ENCODE peak calls at places on chromosomes 5 and 9, in five cellular contexts. Y is CD4-positive, alpha-beta memory T cell; J is heart left ventricle; M is K562; X is neural progenitor cell. B is an unnamed sample.
A peak's percentile ranks its signal among the peaks of the same experiment; 100 is the strongest.

GRCh38 chr5:7518947-7519560 is 123.1 kb downstream of the ADCY2 start:
- DNase-seq in Y (no peak), J (no peak), M (peak; percentile 30), X (peak; percentile 55), B (peak; percentile 51)

GRCh38 chr5:77867194-77867691 is 91.1 kb upstream of the TBCA start:
- DNase-seq in Y (no peak), J (no peak), M (peak; percentile 12), X (no peak), B (peak; percentile 45)

GRCh38 chr5:72108200-72109050 is 1.1 kb downstream of the MAP1B start:
- DNase-seq in Y (no peak), J (peak; percentile 84), M (peak; percentile 87), X (peak; percentile 94), B (peak; percentile 19)

GRCh38 chr5:168920019-168920813 is 341.0 kb upstream of the PANK3 start:
- DNase-seq in Y (no peak), J (no peak), M (no peak), X (no peak), B (no peak)

GRCh38 chr5:1106385-1107166 is 5.3 kb downstream of the SLC12A7 start:
- DNase-seq in Y (no peak), J (no peak), M (no peak), X (no peak), B (no peak)

GRCh38 chr5:87109749-87110148 is 157.9 kb upstream of the RASA1 start:
- DNase-seq in Y (no peak), J (no peak), M (no peak), X (no peak), B (no peak)

GRCh38 chr5:63962345-63962744 is at the start of gene HTR1A:
- DNase-seq in Y (no peak), J (no peak), M (no peak), X (peak; percentile 39), B (no peak)

GRCh38 chr5:173327948-173328895 is at the start of gene STC2:
- DNase-seq in Y (no peak), J (peak; percentile 80), M (peak; percentile 92), X (peak; percentile 98), B (no peak)

GRCh38 chr5:173711466-173711865 is 95.0 kb upstream of the BOD1 start:
- DNase-seq in Y (no peak), J (no peak), M (no peak), X (no peak), B (no peak)

GRCh38 chr5:181260720-181261319 is at the start of gene TRIM52:
- DNase-seq in Y (peak; percentile 92), J (peak; percentile 93), M (peak; percentile 94), X (peak; percentile 97), B (peak; percentile 97)

GRCh38 chr5:83931969-83932368 is 211.3 kb upstream of the HAPLN1 start:
- DNase-seq in Y (no peak), J (no peak), M (no peak), X (no peak), B (no peak)

GRCh38 chr5:69484891-69485290 is 7.7 kb upstream of the OCLN start:
- DNase-seq in Y (no peak), J (no peak), M (no peak), X (no peak), B (no peak)

GRCh38 chr9:135404451-135405144 is 75.0 kb upstream of the PPP1R26 start:
- DNase-seq in Y (no peak), J (no peak), M (no peak), X (no peak), B (no peak)

GRCh38 chr9:77922587-77922986 is 109.0 kb downstream of the GNAQ start:
- DNase-seq in Y (no peak), J (no peak), M (peak; percentile 61), X (no peak), B (no peak)

GRCh38 chr5:141618804-141619554 is at the start of gene DIAPH1:
- DNase-seq in Y (peak; percentile 98), J (peak; percentile 97), M (peak; percentile 98), X (peak; percentile 99), B (peak; percentile 99)

GRCh38 chr5:42216904-42217303 is 206.3 kb upstream of the GHR start:
- DNase-seq in Y (no peak), J (no peak), M (no peak), X (no peak), B (no peak)

GRCh38 chr9:92501671-92502393 is 19.5 kb upstream of the ASPN start:
- DNase-seq in Y (no peak), J (no peak), M (peak; percentile 51), X (peak; percentile 52), B (peak; percentile 82)

GRCh38 chr5:11650936-11651335 is 253.3 kb downstream of the CTNND2 start:
- DNase-seq in Y (no peak), J (no peak), M (no peak), X (no peak), B (no peak)

GRCh38 chr5:180334751-180335613 is 18.2 kb downstream of the GFPT2 start:
- DNase-seq in Y (no peak), J (no peak), M (no peak), X (no peak), B (no peak)

GRCh38 chr9:107486674-107487520 is 2.7 kb downstream of the KLF4 start:
- DNase-seq in Y (no peak), J (no peak), M (no peak), X (no peak), B (no peak)

GRCh38 chr5:77194762-77195161 is 15.7 kb upstream of the PDE8B start:
- DNase-seq in Y (no peak), J (no peak), M (no peak), X (no peak), B (no peak)

GRCh38 chr9:134585746-134586706 is 55.6 kb upstream of the COL5A1 start:
- DNase-seq in Y (no peak), J (no peak), M (no peak), X (no peak), B (no peak)

GRCh38 chr5:124901081-124901480 is 154.6 kb upstream of the ZNF608 start:
- DNase-seq in Y (no peak), J (no peak), M (no peak), X (no peak), B (no peak)

GRCh38 chr9:77848897-77849296 is 182.7 kb downstream of the GNAQ start:
- DNase-seq in Y (no peak), J (no peak), M (no peak), X (no peak), B (no peak)

GRCh38 chr5:40860711-40861110 is 19.5 kb downstream of the CARD6 start:
- DNase-seq in Y (no peak), J (no peak), M (no peak), X (no peak), B (no peak)

GRCh38 chr9:1100945-1101344 is 50.8 kb downstream of the DMRT2 start:
- DNase-seq in Y (no peak), J (peak; percentile 32), M (peak; percentile 0), X (no peak), B (peak; percentile 51)

GRCh38 chr5:113680534-113680933 is 167.0 kb downstream of the YTHDC2 start:
- DNase-seq in Y (no peak), J (no peak), M (no peak), X (no peak), B (no peak)

GRCh38 chr9:80664327-80665210 is 1024.8 kb downstream of the TLE1 start:
- DNase-seq in Y (no peak), J (no peak), M (no peak), X (peak; percentile 10), B (no peak)

GRCh38 chr5:103216137-103216536 is 42.4 kb upstream of the MACIR start:
- DNase-seq in Y (no peak), J (no peak), M (peak; percentile 11), X (no peak), B (no peak)

GRCh38 chr9:116002181-116002580 is 151.4 kb upstream of the PAPPA start:
- DNase-seq in Y (no peak), J (no peak), M (no peak), X (no peak), B (no peak)

GRCh38 chr9:114719290-114719689 is 37.3 kb upstream of the TEX48 start:
- DNase-seq in Y (no peak), J (no peak), M (no peak), X (no peak), B (no peak)

GRCh38 chr5:135703026-135703550 is 124.3 kb upstream of the CXCL14 start:
- DNase-seq in Y (no peak), J (no peak), M (no peak), X (peak; percentile 29), B (no peak)

GRCh38 chr5:135704616-135705015 is 125.8 kb upstream of the CXCL14 start:
- DNase-seq in Y (no peak), J (no peak), M (no peak), X (no peak), B (no peak)

GRCh38 chr5:135700731-135701130 is 121.9 kb upstream of the CXCL14 start:
- DNase-seq in Y (no peak), J (no peak), M (no peak), X (no peak), B (no peak)

GRCh38 chr5:135705230-135705631 is 126.4 kb upstream of the CXCL14 start:
- DNase-seq in Y (no peak), J (no peak), M (no peak), X (no peak), B (no peak)

GRCh38 chr5:135702191-135702590 is 123.4 kb upstream of the CXCL14 start:
- DNase-seq in Y (no peak), J (no peak), M (no peak), X (no peak), B (no peak)
- H3K27ac ChIP-seq in Y (no peak overlapping the region), J (no peak overlapping the region), M (no peak overlapping the region), X (no peak overlapping the region), B (no peak overlapping the region)

GRCh38 chr5:154325566-154325965 is 120.2 kb upstream of the SAP30L start:
- DNase-seq in Y (no peak), J (no peak), M (peak; percentile 25), X (no peak), B (no peak)
- H3K27ac ChIP-seq in Y (no peak overlapping the region), J (no peak overlapping the region), M (no peak overlapping the region), X (no peak overlapping the region), B (no peak overlapping the region)

DNA sequence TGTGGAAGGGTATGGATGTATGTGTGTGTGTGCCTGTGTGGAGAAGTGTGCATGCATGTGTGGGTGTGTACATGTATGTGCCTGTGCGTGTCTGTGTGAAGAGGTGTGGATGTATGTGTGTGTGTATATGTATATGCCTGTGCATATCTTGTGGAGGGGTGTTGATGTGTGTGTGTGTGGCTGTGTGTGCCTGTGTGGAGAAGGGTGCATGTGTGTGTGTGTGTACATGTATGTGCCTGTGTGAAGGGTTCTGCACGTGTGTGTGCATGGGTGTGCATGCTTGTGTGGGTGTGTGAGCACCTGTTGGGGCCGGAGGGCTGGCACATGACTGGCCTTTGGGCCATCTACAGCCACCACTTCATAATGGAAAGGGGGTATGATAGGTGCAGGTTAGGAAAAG is 291.4 kb downstream of the IRX2 start:
- DNase-seq in Y (no peak), J (no peak), M (no peak), X (no peak), B (no peak)
- H3K27ac ChIP-seq in Y (no peak overlapping the region), J (no peak overlapping the region), M (no peak overlapping the region), X (no peak overlapping the region), B (no peak overlapping the region)

DNA sequence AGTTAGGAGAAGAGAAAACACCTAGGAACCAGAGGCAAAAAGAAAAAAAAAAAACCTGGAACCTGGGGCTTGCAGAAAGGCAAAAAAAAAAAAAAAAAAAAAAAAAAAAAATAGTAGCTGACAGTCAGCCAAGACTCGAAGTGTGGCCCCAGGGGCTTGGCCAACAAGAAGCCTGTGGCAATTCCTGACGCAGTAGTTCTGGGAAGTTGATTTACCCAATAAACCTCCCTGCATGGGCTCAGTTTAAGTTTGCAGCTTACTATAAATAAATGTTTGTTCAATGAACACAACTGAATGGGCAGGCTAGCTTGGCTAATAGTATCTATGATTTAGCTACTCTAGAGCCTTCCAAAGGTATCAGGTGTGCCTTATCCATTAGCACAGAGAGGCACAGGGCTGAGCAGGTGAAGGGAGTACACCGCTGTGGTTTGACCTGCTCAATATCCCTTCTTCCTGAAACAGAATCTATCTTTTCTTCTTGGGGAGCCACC is 21.3 kb upstream of the GLRX start:
- DNase-seq in Y (no peak), J (no peak), M (no peak), X (no peak), B (no peak)
- H3K27ac ChIP-seq in Y (no peak overlapping the region), J (peak overlapping the region; percentile 57), M (no peak overlapping the region), X (no peak overlapping the region), B (no peak overlapping the region)

GRCh38 chr5:53110156-53110555 is 599 bp upstream of the MOCS2 start:
- DNase-seq in Y (no peak), J (no peak), M (peak; percentile 28), X (no peak), B (no peak)
- H3K27ac ChIP-seq in Y (peak overlapping the region; percentile 68), J (peak overlapping the region; percentile 85), M (peak overlapping the region; percentile 80), X (no peak overlapping the region), B (no peak overlapping the region)

B was measured in Karpas-422.